ENCODE peak calls at places on chromosome 5, in four cellular contexts. S is K562, L is GM12878, B is endothelial cell of umbilical vein. J is an unnamed sample.

GRCh38 chr5:37838152-37838932 is 1.5 kb downstream of the GDNF start:
- DNase-seq in S (no peak), L (no peak), B (peak), J (peak)

GRCh38 chr5:151903243-151903653 is 21.4 kb downstream of the GLRA1 start:
- DNase-seq in S (no peak), L (peak), B (no peak), J (no peak)

GRCh38 chr5:29042152-29042551 is 2003.8 kb upstream of the CDH9 start:
- DNase-seq in S (no peak), L (no peak), B (no peak), J (no peak)

GRCh38 chr5:88885043-88885442 is 2.1 kb upstream of the MEF2C start:
- DNase-seq in S (no peak), L (no peak), B (peak), J (no peak)

GRCh38 chr5:455806-456205 is 12.8 kb downstream of the EXOC3 start:
- DNase-seq in S (no peak), L (no peak), B (no peak), J (no peak)

GRCh38 chr5:83509535-83509934 is 38.0 kb downstream of the VCAN start:
- DNase-seq in S (no peak), L (no peak), B (peak), J (peak)

GRCh38 chr5:57366744-57367143 is 115.9 kb downstream of the ACTBL2 start:
- DNase-seq in S (no peak), L (no peak), B (no peak), J (peak)

GRCh38 chr5:1546556-1546955 is 22.8 kb upstream of the LPCAT1 start:
- DNase-seq in S (no peak), L (no peak), B (no peak), J (no peak)

GRCh38 chr5:142601432-142601831 is 84.5 kb downstream of the FGF1 start:
- DNase-seq in S (no peak), L (no peak), B (no peak), J (no peak)

DNA sequence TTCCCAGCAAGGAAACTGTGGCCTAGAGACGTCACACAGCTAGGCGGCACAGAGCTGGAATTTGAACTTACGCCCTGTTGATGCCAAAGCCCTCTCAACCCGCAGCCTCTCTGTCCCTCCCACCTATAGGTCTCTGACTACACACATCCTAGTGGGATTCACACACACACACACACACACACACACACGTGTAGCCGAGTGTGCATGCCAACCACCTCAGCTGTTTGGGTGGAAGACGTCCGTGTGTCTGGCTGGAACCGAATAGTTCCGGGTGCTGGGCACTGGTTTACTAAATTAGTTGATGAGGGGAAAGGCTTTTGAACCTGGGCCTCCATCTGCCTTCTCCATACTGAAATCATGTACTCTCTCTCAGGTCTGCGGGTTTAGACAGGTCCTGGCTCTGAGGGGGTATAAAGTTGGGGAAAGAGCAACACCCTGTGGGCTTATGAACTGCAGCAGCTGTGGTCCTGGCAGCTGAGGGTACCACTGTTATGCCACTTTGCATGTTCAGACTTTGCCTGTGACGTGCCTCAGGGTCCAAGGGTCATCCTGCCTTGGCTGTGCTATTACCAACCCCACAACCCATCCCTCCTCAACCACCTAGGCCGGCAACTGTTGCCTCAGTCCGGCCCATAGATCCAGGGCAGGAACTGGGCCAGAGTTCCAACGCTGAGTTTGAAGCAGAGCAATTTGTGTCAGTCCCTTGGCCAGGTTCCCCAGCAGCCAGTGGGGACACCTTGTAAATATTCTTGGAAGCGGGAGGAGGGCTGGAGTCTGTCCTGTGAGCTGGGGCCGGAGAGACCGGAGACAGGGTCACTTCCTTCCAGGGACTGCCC is 50.5 kb downstream of the PSD2 start:
- DNase-seq in S (no peak), L (no peak), B (no peak), J (no peak)
- TF ChIP-seq FOS in S (no peak), L (no peak), B (no peak), J (no peak)

DNA sequence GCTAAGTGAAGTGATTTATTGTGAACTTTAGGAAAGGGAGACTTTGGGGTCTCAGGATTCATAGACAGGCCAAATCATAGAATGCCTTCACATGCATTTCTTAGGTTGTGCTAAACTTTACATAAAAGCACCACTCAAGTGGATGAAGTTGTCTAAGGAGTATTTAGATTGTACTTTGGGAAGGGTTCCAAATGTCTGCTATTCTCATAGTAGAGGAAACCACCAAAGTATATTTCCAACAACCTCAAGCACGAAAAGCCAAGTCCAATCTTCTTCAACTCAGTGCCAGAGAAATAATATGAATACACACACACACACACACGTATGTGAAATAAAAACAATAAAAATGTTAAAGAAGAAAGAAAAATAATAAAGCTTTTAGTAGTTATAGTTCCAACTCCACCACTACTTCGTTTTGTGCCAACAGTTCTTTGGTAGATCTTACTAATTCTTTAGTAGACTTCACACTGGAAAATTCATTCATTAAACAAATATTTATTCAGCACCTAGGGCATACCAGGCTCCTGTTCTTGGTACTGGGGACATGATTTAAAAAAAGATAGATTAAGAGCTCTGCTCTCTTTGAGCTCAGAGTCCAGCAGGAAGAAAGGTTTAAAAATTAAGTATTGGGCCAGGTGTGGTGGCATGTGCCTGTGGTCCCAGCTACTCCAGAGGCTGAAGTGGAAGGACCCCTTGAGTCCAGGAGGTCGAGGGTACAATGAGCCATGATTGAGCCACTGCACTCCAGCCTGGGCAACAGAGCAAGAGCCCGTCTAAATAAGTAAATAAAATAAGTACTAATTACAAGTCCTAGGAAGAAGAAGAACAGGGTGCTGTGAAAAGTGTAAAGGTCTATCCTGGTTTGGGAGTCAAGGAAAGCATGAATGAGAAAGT is 41.5 kb downstream of the ENC1 start:
- DNase-seq in S (no peak), L (no peak), B (no peak), J (peak)
- TF ChIP-seq FOS in S (no peak), L (no peak), B (no peak), J (no peak)

GRCh38 chr5:120055858-120056257 is 408.2 kb upstream of the PRR16 start:
- DNase-seq in S (no peak), L (no peak), B (peak), J (peak)
- TF ChIP-seq FOS in S (no peak), L (no peak), B (no peak), J (no peak)

DNA sequence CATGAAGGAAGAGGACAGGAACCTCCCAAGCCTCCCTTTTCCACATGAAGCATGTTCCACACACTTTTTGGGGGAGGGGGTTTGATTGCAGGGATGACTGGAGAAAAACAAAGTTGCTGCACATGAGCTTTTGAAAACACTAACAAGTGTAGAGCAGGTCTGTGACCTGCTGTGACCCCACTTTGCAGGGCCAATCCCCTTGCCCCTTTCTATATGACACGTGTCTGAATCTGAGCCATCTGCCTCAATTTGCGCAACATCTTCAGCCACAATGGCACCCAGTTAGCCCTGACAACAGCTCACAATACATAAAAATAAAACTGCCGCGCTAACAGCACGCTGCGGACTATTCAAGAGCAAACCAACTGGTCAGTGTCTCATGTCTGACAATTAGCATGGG is 227.8 kb upstream of the TBCA start:
- DNase-seq in S (no peak), L (no peak), B (no peak), J (no peak)
- TF ChIP-seq FOS in S (no peak), L (no peak), B (no peak), J (no peak)

J was measured in IMR-90.